ENCODE peak calls at places on chromosome 1, in four cellular contexts. B is HepG2, Y is H1, H is K562. R is an unnamed sample.

GRCh38 chr1:161088587-161089110 is 709 bp downstream of the NECTIN4 start:
- DNase-seq in Y (no peak), B (no peak), H (no peak), R (no peak)

GRCh38 chr1:154325583-154326545 is 539 bp downstream of the ATP8B2 start:
- DNase-seq in B (peak), H (peak), Y (peak), R (peak)

GRCh38 chr1:50493710-50494109 is 70.5 kb upstream of the DMRTA2 start:
- DNase-seq in B (no peak), Y (no peak), H (no peak), R (no peak)

GRCh38 chr1:28640766-28641165 is 2.1 kb downstream of the TAF12 start:
- DNase-seq in B (peak), Y (no peak), H (no peak), R (no peak)

GRCh38 chr1:45266151-45266801 is 59.9 kb upstream of the ZSWIM5 start:
- DNase-seq in H (no peak), Y (no peak), B (peak), R (no peak)

GRCh38 chr1:3677411-3677944 is 25.2 kb downstream of the TP73 start:
- DNase-seq in Y (no peak), H (no peak), B (no peak), R (no peak)

GRCh38 chr1:239394107-239394506 is 7.7 kb downstream of the CHRM3 start:
- DNase-seq in H (no peak), Y (no peak), B (no peak), R (no peak)

GRCh38 chr1:206449566-206449965 is 20.7 kb upstream of the IKBKE start:
- DNase-seq in B (no peak), Y (no peak), H (no peak), R (no peak)

GRCh38 chr1:18532390-18533170 is 51.9 kb downstream of the KLHDC7A start:
- DNase-seq in B (no peak), H (no peak), Y (peak), R (no peak)

GRCh38 chr1:27161594-27161993 is 6.7 kb upstream of the SLC9A1 start:
- DNase-seq in B (no peak), Y (no peak), H (no peak), R (no peak)

GRCh38 chr1:150161747-150162581 is 12.2 kb downstream of the PLEKHO1 start:
- DNase-seq in H (no peak), B (no peak), Y (no peak), R (peak)

GRCh38 chr1:160837558-160838205 is 25.0 kb downstream of the CD244 start:
- DNase-seq in H (no peak), B (no peak), Y (no peak), R (no peak)

GRCh38 chr1:210360852-210361477 is 32.3 kb downstream of the HHAT start:
- DNase-seq in Y (no peak), H (no peak), B (peak), R (peak)

GRCh38 chr1:2799811-2800663 is 1.5 kb downstream of the TTC34 start:
- DNase-seq in Y (no peak), B (no peak), H (no peak), R (no peak)

GRCh38 chr1:14543191-14543849 is 55.2 kb upstream of the KAZN start:
- DNase-seq in Y (no peak), H (no peak), B (no peak), R (no peak)

GRCh38 chr1:236979149-236979890 is 24.9 kb downstream of the MT1HL1 start:
- DNase-seq in H (no peak), B (no peak), Y (no peak), R (no peak)

GRCh38 chr1:84930329-84930728 is 37.3 kb upstream of the LPAR3 start:
- DNase-seq in Y (no peak), H (no peak), B (no peak), R (no peak)

GRCh38 chr1:22332795-22333499 is 118.7 kb upstream of the ZBTB40 start:
- DNase-seq in Y (no peak), H (no peak), B (no peak), R (peak)
- TF ChIP-seq RNF2 in Y (no peak), H (no peak), B (no peak), R (no peak)

GRCh38 chr1:981955-982558 is at the start of gene PERM1:
- DNase-seq in H (no peak), Y (no peak), B (no peak), R (no peak)
- TF ChIP-seq RNF2 in H (no peak), Y (no peak), B (no peak), R (no peak)

GRCh38 chr1:243471754-243472725 is 216.2 kb downstream of the SDCCAG8 start:
- DNase-seq in H (no peak), Y (no peak), B (no peak), R (no peak)

GRCh38 chr1:243473281-243474210 is 217.7 kb downstream of the SDCCAG8 start:
- DNase-seq in H (no peak), B (no peak), Y (no peak), R (no peak)

GRCh38 chr1:243474384-243474851 is 218.6 kb downstream of the SDCCAG8 start:
- DNase-seq in H (no peak), B (no peak), Y (peak), R (no peak)

GRCh38 chr1:243470492-243470891 is 214.7 kb downstream of the SDCCAG8 start:
- DNase-seq in H (no peak), B (no peak), Y (no peak), R (no peak)

DNA sequence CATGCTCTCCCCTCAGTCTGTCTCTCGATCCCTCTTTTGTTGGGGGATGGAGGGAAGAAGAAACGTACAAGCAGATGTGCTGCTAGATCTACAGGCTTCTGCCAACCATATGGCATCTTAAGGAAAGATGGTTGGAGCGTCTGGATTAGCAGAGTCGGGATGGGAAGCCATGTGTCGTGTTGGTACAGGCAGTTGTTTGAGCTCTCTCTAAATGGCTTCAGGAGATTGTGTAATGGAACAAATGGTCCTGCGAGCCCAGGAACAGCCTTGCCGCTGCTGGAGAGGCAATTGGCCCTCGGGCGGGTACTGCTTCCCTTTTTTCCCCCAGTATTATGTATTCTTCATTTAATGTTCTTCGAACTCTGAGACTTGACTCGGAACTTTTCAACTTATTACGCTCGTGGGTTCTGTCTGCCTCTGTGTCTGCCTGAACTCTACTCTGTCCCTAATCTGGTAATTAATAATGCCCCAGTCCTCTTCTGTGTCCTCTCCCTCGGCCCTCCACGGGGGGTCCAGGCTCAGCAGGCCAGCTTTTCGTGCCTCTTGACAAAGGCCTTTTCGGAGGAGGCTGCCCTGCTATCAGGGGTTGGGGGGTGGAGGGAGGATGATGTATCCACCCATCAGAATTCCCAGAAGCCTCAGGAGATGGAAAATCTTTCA is 215.3 kb downstream of the SDCCAG8 start:
- DNase-seq in H (no peak), Y (no peak), B (no peak), R (no peak)
- TF ChIP-seq RNF2 in H (no peak), Y (no peak), B (no peak), R (no peak)

GRCh38 chr1:42835422-42835821 is 11.0 kb upstream of the ZNF691 start:
- DNase-seq in B (no peak), Y (no peak), H (no peak), R (no peak)
- TF ChIP-seq RNF2 in B (no peak), Y (no peak), H (no peak), R (no peak)

GRCh38 chr1:16017461-16018303 is at the start of gene HSPB7:
- DNase-seq in Y (no peak), H (peak), B (no peak), R (no peak)
- TF ChIP-seq RNF2 in Y (no peak), H (no peak), B (no peak), R (no peak)

DNA sequence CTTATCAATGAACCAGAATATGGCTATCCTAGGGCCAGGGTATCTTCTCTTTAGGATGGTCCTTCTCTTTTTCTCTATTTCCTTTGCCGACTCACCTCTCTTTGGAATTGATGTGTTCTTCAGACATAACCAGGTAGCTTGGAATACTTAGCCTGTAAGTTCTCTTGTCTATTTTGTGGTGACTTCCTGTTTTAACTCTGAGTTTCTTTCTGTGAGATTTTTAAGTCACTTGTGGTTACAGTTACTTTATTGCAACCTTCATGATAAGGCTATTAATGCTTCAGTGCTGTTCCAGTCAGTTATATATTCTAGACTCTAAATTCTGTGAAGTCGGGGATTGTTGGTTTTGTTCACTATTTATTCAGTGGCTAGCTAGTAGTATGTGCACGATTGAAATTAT is 46.2 kb downstream of the DISP1 start:
- DNase-seq in Y (no peak), H (no peak), B (no peak), R (no peak)
- TF ChIP-seq RNF2 in Y (no peak), H (no peak), B (no peak), R (no peak)

DNA sequence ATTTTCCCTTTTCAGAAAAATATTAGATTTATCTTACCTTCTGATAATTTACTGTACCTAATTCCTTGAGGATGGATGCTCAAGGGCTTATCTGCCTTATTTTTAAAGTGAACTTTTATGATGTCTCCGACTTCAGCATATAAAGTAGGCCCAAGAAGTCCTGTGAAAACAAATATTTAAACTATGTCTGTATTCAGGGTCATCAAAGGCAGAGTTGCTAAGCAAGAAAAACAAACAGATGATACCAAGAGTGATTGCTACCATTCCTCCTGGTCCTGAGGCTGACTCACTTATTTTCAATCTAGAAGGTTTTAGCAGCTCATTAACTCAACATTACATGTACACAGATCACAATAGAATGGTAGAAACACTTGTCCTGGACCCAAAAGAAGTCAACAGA is 14.1 kb downstream of the F5 start:
- DNase-seq in H (no peak), Y (no peak), B (peak), R (peak)
- TF ChIP-seq RNF2 in H (no peak), Y (no peak), B (no peak), R (no peak)

GRCh38 chr1:46333300-46334029 is 7.1 kb upstream of the NSUN4 start:
- DNase-seq in H (no peak), Y (no peak), B (peak), R (peak)
- TF ChIP-seq RNF2 in H (no peak), Y (no peak), B (no peak), R (no peak)